ENCODE peak calls at places on chromosome 12, in four cellular contexts. C, L, G and H are unnamed samples.

GRCh38 chr12:111570090-111570961 is 28.8 kb downstream of the ATXN2 start:
- DNase-seq in C (no peak), L (no peak), G (no peak), H (no peak)

GRCh38 chr12:25884024-25884919 is 74.2 kb upstream of the RASSF8 start:
- DNase-seq in C (no peak), L (no peak), G (no peak), H (peak; percentile 70)

GRCh38 chr12:96501139-96501741 is 11.9 kb downstream of the CFAP54 start:
- DNase-seq in C (no peak), L (no peak), G (no peak), H (no peak)

GRCh38 chr12:116277393-116278258 is at the start of gene MED13L:
- DNase-seq in C (peak; percentile 91), L (peak; percentile 91), G (peak; percentile 90), H (peak; percentile 90)

GRCh38 chr12:62799126-62799736 is 135.7 kb downstream of the PPM1H start:
- DNase-seq in C (no peak), L (peak; percentile 47), G (peak; percentile 60), H (peak; percentile 30)

GRCh38 chr12:2647186-2647585 is 147.6 kb upstream of the FKBP4 start:
- DNase-seq in C (no peak), L (no peak), G (no peak), H (no peak)

GRCh38 chr12:118219772-118220171 is 83.8 kb downstream of the PEBP1 start:
- DNase-seq in C (no peak), L (no peak), G (no peak), H (no peak)

GRCh38 chr12:120846721-120847120 is 57.4 kb downstream of the SPPL3 start:
- DNase-seq in C (no peak), L (no peak), G (no peak), H (no peak)

GRCh38 chr12:98373019-98373554 is 142.3 kb upstream of the TMPO start:
- DNase-seq in C (no peak), L (no peak), G (no peak), H (no peak)

GRCh38 chr12:80834724-80835123 is 103.0 kb downstream of the LIN7A start:
- DNase-seq in C (no peak), L (no peak), G (no peak), H (no peak)

GRCh38 chr12:76964784-76965571 is 86.2 kb upstream of the CSRP2 start:
- DNase-seq in C (no peak), L (no peak), G (no peak), H (no peak)

GRCh38 chr12:128783129-128783574 is 40.6 kb downstream of the SLC15A4 start:
- DNase-seq in C (no peak), L (peak; percentile 30), G (no peak), H (no peak)

GRCh38 chr12:109822951-109823411 is 10.2 kb downstream of the TRPV4 start:
- DNase-seq in C (no peak), L (no peak), G (peak; percentile 79), H (no peak)

GRCh38 chr12:119302334-119303132 is 32.0 kb upstream of the CCDC60 start:
- DNase-seq in C (no peak), L (no peak), G (no peak), H (no peak)

GRCh38 chr12:14403711-14404164 is 38.3 kb downstream of the ATF7IP start:
- DNase-seq in C (no peak), L (no peak), G (no peak), H (no peak)

GRCh38 chr12:40020261-40020691 is 85.6 kb downstream of the SLC2A13 start:
- DNase-seq in C (no peak), L (no peak), G (no peak), H (no peak)

GRCh38 chr12:127964717-127965116 is 302.3 kb upstream of the TMEM132C start:
- DNase-seq in C (no peak), L (no peak), G (no peak), H (no peak)

GRCh38 chr12:87847147-87847546 is 182.1 kb downstream of the C12orf50 start:
- DNase-seq in C (no peak), L (no peak), G (no peak), H (no peak)

GRCh38 chr12:101018540-101018939 is 191.5 kb downstream of the SLC5A8 start:
- DNase-seq in C (no peak), L (no peak), G (no peak), H (no peak)

GRCh38 chr12:45401008-45401407 is 185.1 kb downstream of the ANO6 start:
- DNase-seq in C (no peak), L (no peak), G (no peak), H (no peak)

GRCh38 chr12:74537126-74537706 is 419 bp upstream of the ATXN7L3B start:
- DNase-seq in C (no peak), L (no peak), G (no peak), H (no peak)

GRCh38 chr12:108495054-108495453 is 20.0 kb upstream of the FICD start:
- DNase-seq in C (no peak), L (no peak), G (no peak), H (no peak)

GRCh38 chr12:76106631-76107030 is 22.1 kb upstream of the NAP1L1 start:
- DNase-seq in C (no peak), L (no peak), G (no peak), H (no peak)

GRCh38 chr12:12870454-12870853 is 20.9 kb upstream of the GPRC5A start:
- DNase-seq in C (no peak), L (no peak), G (no peak), H (no peak)

GRCh38 chr12:115343008-115343407 is 659.0 kb upstream of the TBX3 start:
- DNase-seq in C (no peak), L (no peak), G (no peak), H (no peak)

GRCh38 chr12:78189656-78190055 is 359.0 kb downstream of the NAV3 start:
- DNase-seq in C (no peak), L (no peak), G (no peak), H (no peak)

GRCh38 chr12:34290191-34290995 is 268.1 kb downstream of the ALG10 start:
- DNase-seq in C (peak; percentile 58), L (peak; percentile 6), G (no peak), H (peak; percentile 50)

GRCh38 chr12:123928897-123929296 is 43.7 kb downstream of the CCDC92 start:
- DNase-seq in C (no peak), L (no peak), G (no peak), H (no peak)

GRCh38 chr12:123924539-123924938 is 48.1 kb downstream of the CCDC92 start:
- DNase-seq in C (no peak), L (no peak), G (no peak), H (no peak)

GRCh38 chr12:123931686-123932321 is 40.8 kb downstream of the CCDC92 start:
- DNase-seq in C (no peak), L (no peak), G (no peak), H (peak; percentile 56)

GRCh38 chr12:123929869-123930583 is 42.6 kb downstream of the CCDC92 start:
- DNase-seq in C (no peak), L (no peak), G (no peak), H (no peak)

DNA sequence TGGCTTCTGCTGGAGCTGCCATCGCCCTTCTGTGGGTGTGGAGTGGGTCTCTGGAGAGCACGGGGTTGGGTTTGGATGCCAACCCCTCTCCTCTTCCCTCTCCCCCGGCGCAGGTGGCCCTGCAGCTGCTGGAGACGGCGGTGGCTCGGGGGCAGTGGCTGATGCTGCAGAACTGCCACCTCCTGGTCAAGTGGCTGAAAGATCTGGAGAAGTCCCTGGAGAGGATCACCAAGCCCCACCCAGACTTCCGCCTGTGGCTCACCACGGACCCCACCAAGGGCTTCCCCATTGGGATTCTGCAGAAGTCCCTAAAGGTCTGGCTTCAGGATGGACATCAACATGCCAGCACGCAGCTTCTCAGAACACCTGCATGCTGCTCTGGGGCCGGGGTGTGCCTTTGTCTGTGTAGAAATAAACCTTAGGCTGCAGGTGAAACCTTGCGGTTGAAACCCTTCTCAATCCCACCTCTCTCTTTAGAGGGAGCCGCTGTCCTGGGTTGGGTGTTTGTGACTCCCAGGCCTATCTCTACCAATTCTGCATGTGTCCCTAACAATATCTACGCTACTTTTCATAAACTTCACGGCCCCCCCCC is 44.3 kb downstream of the CCDC92 start:
- DNase-seq in C (no peak), L (no peak), G (no peak), H (no peak)
- H3K4me3 ChIP-seq in C (no peak overlapping the region), L (no peak overlapping the region), G (no peak overlapping the region), H (no peak overlapping the region)

DNA sequence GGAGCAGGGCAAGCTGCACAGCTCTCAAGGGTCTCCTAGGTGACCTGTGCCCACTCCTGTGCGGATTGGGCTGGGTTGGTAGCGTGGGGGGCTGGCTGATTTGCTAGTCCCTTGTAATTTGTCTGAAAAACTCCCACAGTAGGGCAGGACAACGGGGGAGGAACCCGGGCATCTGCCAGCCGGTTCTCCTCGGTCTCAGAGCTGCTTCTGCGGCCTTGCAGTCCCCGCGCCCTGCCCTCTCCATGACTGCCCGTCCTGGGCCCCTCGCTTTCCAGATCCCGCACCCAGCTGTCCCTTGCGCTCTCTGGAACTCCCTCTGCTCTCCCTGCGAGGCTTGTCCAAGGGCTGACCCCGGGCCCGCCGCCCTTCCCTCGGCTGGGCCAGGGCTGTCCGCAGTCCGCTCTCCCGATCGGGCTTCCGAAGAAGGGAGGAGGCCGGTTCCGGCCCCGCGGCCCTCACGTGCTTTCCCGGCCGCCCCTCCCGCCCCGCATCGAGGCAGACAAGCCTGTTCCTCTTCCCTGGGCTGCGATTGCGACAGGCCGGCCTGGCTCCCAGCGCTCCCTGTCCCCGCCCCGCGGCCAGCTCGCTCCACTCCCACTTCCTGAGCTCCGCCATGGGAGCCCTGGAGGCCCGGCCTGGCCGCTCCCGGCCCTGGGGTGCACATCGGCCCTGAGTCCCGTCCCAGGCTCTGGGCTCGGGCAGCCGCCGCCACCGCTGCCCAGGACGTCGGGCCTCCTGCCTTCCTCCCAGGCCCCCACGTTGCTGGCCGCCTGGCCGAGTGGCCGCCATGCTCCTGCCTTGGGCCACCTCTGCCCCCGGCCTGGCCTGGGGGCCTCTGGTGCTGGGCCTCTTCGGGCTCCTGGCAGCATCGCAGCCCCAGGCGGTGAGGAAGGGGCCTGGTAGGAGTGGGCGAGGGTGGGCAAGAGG is at the start of gene LTBR:
- DNase-seq in C (peak; percentile 99), L (peak; percentile 97), G (peak; percentile 96), H (peak; percentile 99)
- TF ChIP-seq POLR2A in C (peak; percentile 61), L (peak; percentile 60), G (peak; percentile 85), H (peak; percentile 63)

DNA sequence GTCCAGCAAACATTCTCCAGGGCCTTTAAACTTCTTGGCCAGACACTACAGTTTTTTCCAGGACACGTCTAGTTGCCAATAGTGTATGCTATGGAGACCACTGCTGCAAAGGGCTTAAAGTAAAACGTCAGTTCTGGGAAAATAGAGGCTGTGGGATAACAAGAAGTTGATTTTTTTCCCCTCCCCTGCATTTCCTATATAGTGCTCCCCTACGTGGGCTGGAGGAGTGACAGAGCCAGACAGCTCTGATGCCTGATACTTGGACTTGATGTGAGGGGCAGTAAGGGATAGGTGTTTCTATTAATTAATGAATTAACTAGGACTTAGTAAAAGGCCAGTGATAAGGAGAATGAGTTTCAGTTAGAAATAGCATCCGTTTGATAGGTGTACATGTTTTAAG is 2.4 kb downstream of the ACVR1B start:
- DNase-seq in C (no peak), L (no peak), G (no peak), H (no peak)
- H3K4me3 ChIP-seq in C (peak overlapping the region; percentile 98), L (no peak overlapping the region), G (no peak overlapping the region), H (peak overlapping the region; percentile 96)

DNA sequence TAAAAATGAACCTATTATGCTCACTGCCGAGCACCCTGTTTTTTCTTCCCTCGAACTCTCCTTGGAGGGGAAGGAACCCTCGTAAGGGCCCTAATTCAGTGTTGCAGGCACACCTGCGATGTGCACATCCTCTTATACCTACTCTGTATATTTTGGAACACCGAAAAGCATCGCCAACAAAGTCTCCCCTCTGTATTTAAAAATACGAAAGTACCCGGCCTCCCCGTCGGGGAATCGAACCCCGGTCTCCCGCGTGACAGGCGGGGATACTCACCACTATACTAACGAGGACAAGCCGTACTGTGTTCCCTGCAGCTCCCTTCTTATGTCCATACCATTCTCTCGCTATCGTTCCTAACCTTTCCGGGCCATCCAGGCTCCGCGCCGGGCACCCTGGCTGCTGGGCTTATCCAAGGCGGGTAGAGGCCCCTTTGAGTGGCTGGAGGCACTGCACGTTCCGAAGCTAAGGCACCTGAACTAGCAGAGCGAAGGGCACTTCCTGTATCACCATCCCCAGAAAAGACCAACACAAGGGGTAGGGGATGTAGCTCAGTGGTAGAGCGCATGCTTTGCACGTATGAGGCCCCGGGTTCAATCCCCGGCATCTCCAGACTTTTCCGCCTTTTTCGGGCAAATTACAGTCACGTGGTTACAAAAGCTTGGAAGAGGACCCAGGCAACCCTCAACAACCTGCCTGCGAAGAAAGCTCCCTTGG is 25.1 kb upstream of the UBC start:
- DNase-seq in C (peak; percentile 90), L (peak; percentile 93), G (peak; percentile 90), H (peak; percentile 95)
- TF ChIP-seq POLR2A in C (peak; percentile 42), L (peak; percentile 36), G (peak; percentile 43), H (peak; percentile 42)